ENCODE peak calls at places on chromosomes 12 and 14, in six cellular contexts. One of them, this sample, is unnamed.

GRCh38 chr12:82910246-82910893 is 223.7 kb downstream of the TMTC2 start:
- DNase-seq in A549: no peak
- DNase-seq in HepG2: no peak
- DNase-seq in endothelial cell of umbilical vein: no peak
- DNase-seq in K562: no peak
- DNase-seq in GM12878: no peak
- DNase-seq in this sample: no peak

GRCh38 chr14:58768977-58769376 is 131.2 kb downstream of the DACT1 start:
- DNase-seq in GM12878: no peak
- DNase-seq in K562: no peak
- DNase-seq in endothelial cell of umbilical vein: no peak
- DNase-seq in A549: no peak
- DNase-seq in HepG2: no peak
- DNase-seq in this sample: no peak

GRCh38 chr14:87687338-87687876 is 305.6 kb downstream of the GALC start:
- DNase-seq in endothelial cell of umbilical vein: no peak
- DNase-seq in K562: no peak
- DNase-seq in A549: no peak
- DNase-seq in HepG2: no peak
- DNase-seq in GM12878: no peak
- DNase-seq in this sample: no peak

GRCh38 chr12:42756841-42757661 is 167.5 kb upstream of the PRICKLE1 start:
- DNase-seq in A549: peak
- DNase-seq in HepG2: no peak
- DNase-seq in endothelial cell of umbilical vein: peak
- DNase-seq in K562: no peak
- DNase-seq in GM12878: no peak
- DNase-seq in this sample: peak

GRCh38 chr12:3771853-3772252 is 18.9 kb upstream of the CRACR2A start:
- DNase-seq in HepG2: no peak
- DNase-seq in K562: no peak
- DNase-seq in A549: no peak
- DNase-seq in endothelial cell of umbilical vein: no peak
- DNase-seq in GM12878: no peak
- DNase-seq in this sample: no peak

GRCh38 chr14:71713061-71713850 is 219.0 kb upstream of the RGS6 start:
- DNase-seq in A549: no peak
- DNase-seq in K562: no peak
- DNase-seq in HepG2: no peak
- DNase-seq in endothelial cell of umbilical vein: no peak
- DNase-seq in GM12878: no peak
- DNase-seq in this sample: no peak

GRCh38 chr14:79809849-79810612 is 401.3 kb downstream of the DIO2 start:
- DNase-seq in A549: peak
- DNase-seq in K562: no peak
- DNase-seq in GM12878: no peak
- DNase-seq in endothelial cell of umbilical vein: no peak
- DNase-seq in HepG2: no peak
- DNase-seq in this sample: peak

GRCh38 chr14:92633724-92634123 is 114.7 kb downstream of the LGMN start:
- DNase-seq in GM12878: no peak
- DNase-seq in HepG2: no peak
- DNase-seq in K562: no peak
- DNase-seq in A549: no peak
- DNase-seq in endothelial cell of umbilical vein: no peak
- DNase-seq in this sample: no peak

GRCh38 chr12:8037046-8037663 is 4.6 kb downstream of the FOXJ2 start:
- DNase-seq in GM12878: no peak
- DNase-seq in endothelial cell of umbilical vein: no peak
- DNase-seq in HepG2: no peak
- DNase-seq in A549: no peak
- DNase-seq in K562: no peak
- DNase-seq in this sample: peak

GRCh38 chr12:54654926-54655325 is 6.8 kb upstream of the DCD start:
- DNase-seq in K562: no peak
- DNase-seq in GM12878: no peak
- DNase-seq in endothelial cell of umbilical vein: no peak
- DNase-seq in A549: no peak
- DNase-seq in HepG2: no peak
- DNase-seq in this sample: no peak

GRCh38 chr14:103624860-103625259 is 4.2 kb upstream of the KLC1 start:
- DNase-seq in A549: peak
- DNase-seq in K562: peak
- DNase-seq in GM12878: no peak
- DNase-seq in HepG2: peak
- DNase-seq in endothelial cell of umbilical vein: peak
- DNase-seq in this sample: peak

GRCh38 chr12:27610380-27610779 is 85.9 kb upstream of the REP15 start:
- DNase-seq in A549: peak
- DNase-seq in GM12878: no peak
- DNase-seq in endothelial cell of umbilical vein: peak
- DNase-seq in K562: no peak
- DNase-seq in HepG2: no peak
- DNase-seq in this sample: no peak

GRCh38 chr14:60637138-60637489 is 12.2 kb downstream of the SIX1 start:
- DNase-seq in K562: no peak
- DNase-seq in GM12878: no peak
- DNase-seq in endothelial cell of umbilical vein: no peak
- DNase-seq in HepG2: no peak
- DNase-seq in A549: no peak
- DNase-seq in this sample: no peak

GRCh38 chr12:82688619-82689018 is 1.9 kb downstream of the TMTC2 start:
- DNase-seq in A549: no peak
- DNase-seq in K562: no peak
- DNase-seq in GM12878: no peak
- DNase-seq in endothelial cell of umbilical vein: no peak
- DNase-seq in HepG2: no peak
- DNase-seq in this sample: peak

GRCh38 chr12:28771961-28772360 is 377.1 kb upstream of the FAR2 start:
- DNase-seq in GM12878: no peak
- DNase-seq in endothelial cell of umbilical vein: no peak
- DNase-seq in HepG2: no peak
- DNase-seq in K562: no peak
- DNase-seq in A549: no peak
- DNase-seq in this sample: no peak

GRCh38 chr14:68693926-68694325 is 98.9 kb downstream of the ZFP36L1 start:
- DNase-seq in K562: no peak
- DNase-seq in A549: no peak
- DNase-seq in GM12878: no peak
- DNase-seq in endothelial cell of umbilical vein: no peak
- DNase-seq in HepG2: no peak
- DNase-seq in this sample: no peak

GRCh38 chr12:128807161-128807724 is 16.5 kb downstream of the SLC15A4 start:
- DNase-seq in HepG2: no peak
- DNase-seq in A549: no peak
- DNase-seq in GM12878: no peak
- DNase-seq in K562: no peak
- DNase-seq in endothelial cell of umbilical vein: no peak
- DNase-seq in this sample: no peak

GRCh38 chr14:55122441-55122986 is 6.5 kb upstream of the LGALS3 start:
- DNase-seq in GM12878: no peak
- DNase-seq in endothelial cell of umbilical vein: no peak
- DNase-seq in K562: no peak
- DNase-seq in HepG2: peak
- DNase-seq in A549: no peak
- DNase-seq in this sample: no peak

GRCh38 chr12:6343518-6343917 is 1.6 kb upstream of the TNFRSF1A start:
- DNase-seq in A549: peak
- DNase-seq in K562: peak
- DNase-seq in endothelial cell of umbilical vein: no peak
- DNase-seq in HepG2: no peak
- DNase-seq in GM12878: no peak
- DNase-seq in this sample: peak

GRCh38 chr12:113756609-113757008 is 209.5 kb downstream of the RBM19 start:
- DNase-seq in GM12878: no peak
- DNase-seq in endothelial cell of umbilical vein: no peak
- DNase-seq in A549: no peak
- DNase-seq in HepG2: no peak
- DNase-seq in K562: no peak
- DNase-seq in this sample: no peak

GRCh38 chr12:51661199-51661598 is 70.2 kb downstream of the SCN8A start:
- DNase-seq in endothelial cell of umbilical vein: no peak
- DNase-seq in A549: no peak
- DNase-seq in GM12878: no peak
- DNase-seq in HepG2: no peak
- DNase-seq in K562: no peak
- DNase-seq in this sample: peak

GRCh38 chr12:51666696-51667095 is 75.7 kb downstream of the SCN8A start:
- DNase-seq in HepG2: no peak
- DNase-seq in K562: no peak
- DNase-seq in A549: no peak
- DNase-seq in GM12878: no peak
- DNase-seq in endothelial cell of umbilical vein: no peak
- DNase-seq in this sample: no peak

GRCh38 chr12:51661836-51662235 is 70.8 kb downstream of the SCN8A start:
- DNase-seq in A549: no peak
- DNase-seq in GM12878: no peak
- DNase-seq in K562: no peak
- DNase-seq in HepG2: peak
- DNase-seq in endothelial cell of umbilical vein: no peak
- DNase-seq in this sample: peak

GRCh38 chr12:51662728-51663154 is 71.7 kb downstream of the SCN8A start:
- DNase-seq in K562: no peak
- DNase-seq in GM12878: no peak
- DNase-seq in HepG2: peak
- DNase-seq in A549: peak
- DNase-seq in endothelial cell of umbilical vein: no peak
- DNase-seq in this sample: no peak

DNA sequence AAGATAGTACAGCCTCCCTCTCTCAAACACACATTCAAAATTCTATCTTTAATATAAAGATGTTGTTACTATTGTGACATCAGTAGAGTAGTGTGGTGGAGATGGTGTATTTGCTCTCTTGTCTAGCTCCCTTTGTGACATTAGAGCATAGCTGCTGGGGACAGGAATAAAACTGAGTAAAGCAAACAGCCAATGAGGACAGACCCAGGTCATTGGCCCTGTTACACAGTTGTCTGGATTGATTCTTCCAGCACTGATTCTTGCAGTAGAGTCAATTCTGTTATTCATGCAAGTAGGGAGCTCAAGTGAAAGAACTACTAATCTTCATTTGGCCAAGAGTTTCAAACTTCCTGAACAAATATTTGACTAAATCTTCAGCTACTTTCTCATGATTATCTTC is 72.4 kb downstream of the SCN8A start:
- DNase-seq in endothelial cell of umbilical vein: no peak
- DNase-seq in K562: no peak
- DNase-seq in HepG2: no peak
- DNase-seq in GM12878: no peak
- DNase-seq in A549: no peak
- DNase-seq in this sample: no peak
- TF ChIP-seq POLR2A in endothelial cell of umbilical vein: no peak
- TF ChIP-seq POLR2A in K562: no peak
- TF ChIP-seq POLR2A in HepG2: no peak
- TF ChIP-seq POLR2A in GM12878: no peak
- TF ChIP-seq POLR2A in A549: no peak
- TF ChIP-seq POLR2A in this sample: no peak

DNA sequence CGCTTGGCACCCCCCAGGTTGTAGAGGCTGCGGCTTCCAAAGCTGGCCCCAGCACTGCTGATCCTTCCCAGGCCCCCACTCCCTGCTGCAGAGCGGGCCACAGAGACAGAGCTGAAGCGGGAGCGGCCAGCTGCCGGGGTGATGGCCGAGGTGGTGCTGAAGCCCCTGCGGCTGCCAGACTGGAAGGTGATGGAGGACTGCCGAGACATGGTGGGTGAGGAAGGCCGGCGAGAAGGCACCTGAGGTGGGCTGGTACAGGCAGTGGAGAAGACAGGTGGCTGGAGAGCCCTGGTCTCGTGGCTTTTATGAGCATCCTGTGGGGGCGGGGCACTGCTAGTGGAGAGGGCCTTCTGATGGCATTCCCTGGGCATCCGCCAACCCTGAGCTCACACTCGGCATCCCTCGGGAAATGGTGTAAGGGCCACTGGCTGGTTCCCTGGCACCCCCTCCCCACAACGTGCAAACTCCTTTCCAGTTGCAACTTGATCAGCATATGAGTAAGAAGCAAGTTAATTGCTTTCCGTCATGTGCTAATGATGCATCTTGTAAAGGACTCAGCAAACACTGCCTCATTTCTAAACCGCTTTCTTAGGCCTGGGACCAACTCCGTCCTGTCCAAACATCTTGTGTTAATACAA is at the start of gene KRT75:
- DNase-seq in K562: no peak
- DNase-seq in endothelial cell of umbilical vein: no peak
- DNase-seq in GM12878: no peak
- DNase-seq in A549: no peak
- DNase-seq in HepG2: no peak
- DNase-seq in this sample: no peak
- TF ChIP-seq MYC in K562: no peak
- TF ChIP-seq MYC in endothelial cell of umbilical vein: no peak
- TF ChIP-seq MYC in GM12878: no peak
- TF ChIP-seq MYC in A549: no peak
- TF ChIP-seq MYC in HepG2: no peak
- TF ChIP-seq MYC in this sample: no peak

DNA sequence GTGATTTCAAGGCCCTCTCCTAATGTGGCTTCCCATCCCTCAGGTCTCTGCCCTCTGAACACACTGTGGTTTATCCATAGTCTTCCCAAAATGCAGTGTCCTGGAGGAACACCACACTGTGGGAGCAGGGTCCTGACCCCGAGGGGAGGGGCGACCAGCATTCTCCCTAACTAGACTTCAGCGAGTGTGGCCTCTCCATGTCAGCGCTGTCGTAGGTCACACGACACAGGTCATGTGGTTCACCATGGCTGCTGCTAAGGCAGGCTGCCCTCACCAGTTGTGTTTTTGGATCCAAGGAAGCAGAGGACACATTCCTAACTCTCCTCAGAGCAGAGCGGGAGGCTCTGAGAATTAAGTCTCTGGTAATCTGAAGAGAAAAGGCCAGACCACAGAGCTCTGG is 50.5 kb downstream of the SSH1 start:
- DNase-seq in GM12878: no peak
- DNase-seq in endothelial cell of umbilical vein: no peak
- DNase-seq in HepG2: no peak
- DNase-seq in A549: no peak
- DNase-seq in K562: no peak
- DNase-seq in this sample: no peak
- TF ChIP-seq MAX in GM12878: no peak
- TF ChIP-seq MAX in endothelial cell of umbilical vein: no peak
- TF ChIP-seq MAX in HepG2: no peak
- TF ChIP-seq MAX in A549: no peak
- TF ChIP-seq MAX in K562: no peak
- TF ChIP-seq MAX in this sample: no peak

GRCh38 chr14:64914237-64914971 is at the start of gene CHURC1:
- DNase-seq in HepG2: peak
- DNase-seq in A549: peak
- DNase-seq in endothelial cell of umbilical vein: peak
- DNase-seq in GM12878: peak
- DNase-seq in K562: peak
- DNase-seq in this sample: peak

GRCh38 chr14:64910847-64911495 is 3.3 kb upstream of the CHURC1 start:
- DNase-seq in endothelial cell of umbilical vein: peak
- DNase-seq in HepG2: peak
- DNase-seq in A549: peak
- DNase-seq in K562: peak
- DNase-seq in GM12878: no peak
- DNase-seq in this sample: peak

GRCh38 chr14:64915025-64915424 is 770 bp downstream of the CHURC1 start:
- DNase-seq in K562: no peak
- DNase-seq in HepG2: no peak
- DNase-seq in GM12878: no peak
- DNase-seq in A549: no peak
- DNase-seq in endothelial cell of umbilical vein: no peak
- DNase-seq in this sample: no peak

GRCh38 chr14:64915797-64916196 is 1.5 kb downstream of the CHURC1 start:
- DNase-seq in HepG2: no peak
- DNase-seq in GM12878: no peak
- DNase-seq in K562: no peak
- DNase-seq in endothelial cell of umbilical vein: no peak
- DNase-seq in A549: no peak
- DNase-seq in this sample: peak

GRCh38 chr14:64912256-64912655 is 2.0 kb upstream of the CHURC1 start:
- DNase-seq in K562: peak
- DNase-seq in GM12878: no peak
- DNase-seq in endothelial cell of umbilical vein: no peak
- DNase-seq in A549: no peak
- DNase-seq in HepG2: no peak
- DNase-seq in this sample: no peak
- TF ChIP-seq POLR2A in K562: no peak
- TF ChIP-seq POLR2A in GM12878: no peak
- TF ChIP-seq POLR2A in endothelial cell of umbilical vein: no peak
- TF ChIP-seq POLR2A in A549: no peak
- TF ChIP-seq POLR2A in HepG2: no peak
- TF ChIP-seq POLR2A in this sample: no peak

This sample was measured in NB4.